ENCODE peak calls at places on chromosomes 5 and 9, in seven cellular contexts. J is GM12878, X is fibroblast of lung, T is PC-9, S is GM23338, L is neural progenitor cell, P is A673. F is an unnamed sample.

GRCh38 chr5:56200856-56201638 is 32.1 kb downstream of the ANKRD55 start:
- DNase-seq in J (peak), X (peak), T (peak), S (peak), L (peak), P (peak), F (peak)

GRCh38 chr9:96691326-96691725 is 36.2 kb upstream of the PRXL2C start:
- DNase-seq in J (no peak), X (no peak), T (no peak), S (no peak), L (no peak), P (no peak), F (no peak)

GRCh38 chr5:149049371-149049781 is 13.5 kb downstream of the SH3TC2 start:
- DNase-seq in J (no peak), X (no peak), T (no peak), S (no peak), L (no peak), P (no peak), F (no peak)

GRCh38 chr5:53331463-53331862 is 149.0 kb upstream of the FST start:
- DNase-seq in J (no peak), X (no peak), T (no peak), S (no peak), L (no peak), P (no peak), F (no peak)

GRCh38 chr5:38184627-38185026 is 73.7 kb upstream of the EGFLAM start:
- DNase-seq in J (no peak), X (no peak), T (no peak), S (no peak), L (no peak), P (no peak), F (no peak)

GRCh38 chr9:115035872-115036612 is 81.9 kb downstream of the TNC start:
- DNase-seq in J (peak), X (peak), T (no peak), S (peak), L (no peak), P (peak), F (peak)

GRCh38 chr5:61307611-61308010 is 24.4 kb upstream of the ZSWIM6 start:
- DNase-seq in J (no peak), X (no peak), T (peak), S (no peak), L (no peak), P (no peak), F (peak)

GRCh38 chr5:135072357-135073247 is 38.6 kb upstream of the PITX1 start:
- DNase-seq in J (no peak), X (no peak), T (peak), S (peak), L (peak), P (no peak), F (no peak)

GRCh38 chr9:112869917-112870316 is 20.8 kb downstream of the SLC46A2 start:
- DNase-seq in J (no peak), X (no peak), T (no peak), S (no peak), L (no peak), P (no peak), F (no peak)

GRCh38 chr5:110401881-110402280 is 324.6 kb downstream of the TMEM232 start:
- DNase-seq in J (no peak), X (peak), T (no peak), S (no peak), L (no peak), P (peak), F (no peak)

GRCh38 chr5:141668601-141669265 is 13.3 kb downstream of the ARAP3 start:
- DNase-seq in J (no peak), X (no peak), T (no peak), S (no peak), L (no peak), P (no peak), F (no peak)

GRCh38 chr9:128061305-128061704 is 5.8 kb downstream of the NAIF1 start:
- DNase-seq in J (no peak), X (no peak), T (no peak), S (no peak), L (no peak), P (no peak), F (no peak)

GRCh38 chr5:175746851-175747250 is 89.0 kb downstream of the HRH2 start:
- DNase-seq in J (no peak), X (peak), T (peak), S (peak), L (peak), P (peak), F (no peak)

GRCh38 chr5:181234116-181234454 is 9.6 kb downstream of the RACK1 start:
- DNase-seq in J (no peak), X (no peak), T (no peak), S (no peak), L (no peak), P (no peak), F (no peak)

GRCh38 chr9:16719921-16720320 is 150.5 kb downstream of the BNC2 start:
- DNase-seq in J (no peak), X (no peak), T (no peak), S (no peak), L (no peak), P (no peak), F (no peak)

GRCh38 chr9:124005372-124005771 is 6.2 kb upstream of the LHX2 start:
- DNase-seq in J (no peak), X (no peak), T (no peak), S (peak), L (peak), P (no peak), F (no peak)

GRCh38 chr5:151239237-151239861 is 13.6 kb upstream of the GM2A start:
- DNase-seq in J (no peak), X (peak), T (no peak), S (peak), L (peak), P (peak), F (no peak)

GRCh38 chr5:172768573-172769323 is 2.2 kb downstream of the DUSP1 start:
- DNase-seq in J (no peak), X (peak), T (no peak), S (no peak), L (no peak), P (no peak), F (no peak)

DNA sequence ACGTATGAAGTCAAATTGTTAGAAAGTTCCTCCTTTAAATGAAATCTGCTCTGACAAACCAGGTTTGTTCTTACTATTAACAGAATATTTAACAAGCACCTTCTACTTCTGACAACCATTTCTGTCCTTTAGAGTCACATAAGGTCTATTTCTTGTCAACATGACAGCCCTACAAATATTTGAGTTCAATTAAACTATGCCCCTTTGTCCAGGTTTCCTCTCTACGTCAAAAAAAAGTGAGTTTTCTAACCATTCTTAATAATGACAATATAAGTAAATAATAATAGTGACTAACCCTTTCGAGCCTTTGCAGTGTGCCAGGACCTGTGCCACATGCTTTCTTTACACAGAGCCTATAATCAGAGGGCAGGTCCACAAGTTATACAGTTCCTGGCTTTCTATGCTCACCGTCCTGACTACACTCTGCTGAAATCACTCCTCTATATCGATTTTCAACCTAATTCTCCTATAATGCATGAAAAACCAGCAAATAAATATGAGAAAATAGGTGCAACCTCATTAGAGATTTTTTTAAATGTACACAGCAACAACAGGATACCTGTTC is 115.0 kb downstream of the CDK5RAP2 start:
- DNase-seq in J (no peak), X (no peak), T (no peak), S (no peak), L (no peak), P (no peak), F (no peak)
- TF ChIP-seq EZH2 in J (no peak), X (no peak), T (no peak), S (no peak), L (no peak), P (no peak), F (no peak)

DNA sequence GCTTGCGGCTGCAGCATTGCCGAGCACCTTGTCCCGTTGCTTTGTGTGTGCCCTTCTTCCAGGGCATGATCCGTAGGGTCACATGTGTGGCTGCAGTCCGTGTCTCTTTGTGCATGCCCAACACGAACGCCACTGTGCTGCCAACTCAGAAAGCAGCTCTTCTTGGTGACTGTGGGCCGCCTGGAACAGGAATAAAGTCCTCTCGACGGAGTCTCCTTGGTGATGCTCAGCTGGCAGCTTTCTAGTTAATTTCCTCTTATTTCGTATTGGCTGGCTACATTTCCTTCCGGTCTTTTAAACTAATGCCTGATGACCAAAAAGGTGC is 5.8 kb downstream of the EXOC3 start:
- DNase-seq in J (no peak), X (no peak), T (no peak), S (no peak), L (no peak), P (no peak), F (no peak)
- H3K4me3 ChIP-seq in J (no peak), X (no peak), T (no peak), S (no peak), L (no peak), P (no peak), F (no peak)

GRCh38 chr5:88688242-88688959 is 194.6 kb downstream of the MEF2C start:
- DNase-seq in J (no peak), X (no peak), T (no peak), S (no peak), L (no peak), P (no peak), F (no peak)

GRCh38 chr5:88686743-88687142 is 196.2 kb downstream of the MEF2C start:
- DNase-seq in J (no peak), X (no peak), T (no peak), S (peak), L (no peak), P (no peak), F (no peak)

GRCh38 chr5:88688981-88689661 is 193.9 kb downstream of the MEF2C start:
- DNase-seq in J (no peak), X (no peak), T (no peak), S (peak), L (no peak), P (no peak), F (no peak)

GRCh38 chr5:88686077-88686541 is 196.9 kb downstream of the MEF2C start:
- DNase-seq in J (no peak), X (no peak), T (no peak), S (peak), L (no peak), P (no peak), F (no peak)

GRCh38 chr5:88687253-88687955 is 195.6 kb downstream of the MEF2C start:
- DNase-seq in J (no peak), X (no peak), T (no peak), S (peak), L (no peak), P (no peak), F (no peak)
- TF ChIP-seq EZH2 in J (no peak), X (no peak), T (no peak), S (peak), L (no peak), P (no peak), F (no peak)

GRCh38 chr9:129907196-129907595 is 71.9 kb downstream of the USP20 start:
- DNase-seq in J (no peak), X (no peak), T (no peak), S (no peak), L (no peak), P (no peak), F (no peak)

GRCh38 chr9:129904734-129905133 is 69.5 kb downstream of the USP20 start:
- DNase-seq in J (no peak), X (no peak), T (no peak), S (no peak), L (no peak), P (peak), F (no peak)

GRCh38 chr9:129910628-129911567 is 75.6 kb downstream of the USP20 start:
- DNase-seq in J (no peak), X (peak), T (peak), S (no peak), L (no peak), P (peak), F (no peak)

GRCh38 chr9:129914051-129914450 is 78.8 kb downstream of the USP20 start:
- DNase-seq in J (no peak), X (no peak), T (no peak), S (no peak), L (no peak), P (no peak), F (no peak)

DNA sequence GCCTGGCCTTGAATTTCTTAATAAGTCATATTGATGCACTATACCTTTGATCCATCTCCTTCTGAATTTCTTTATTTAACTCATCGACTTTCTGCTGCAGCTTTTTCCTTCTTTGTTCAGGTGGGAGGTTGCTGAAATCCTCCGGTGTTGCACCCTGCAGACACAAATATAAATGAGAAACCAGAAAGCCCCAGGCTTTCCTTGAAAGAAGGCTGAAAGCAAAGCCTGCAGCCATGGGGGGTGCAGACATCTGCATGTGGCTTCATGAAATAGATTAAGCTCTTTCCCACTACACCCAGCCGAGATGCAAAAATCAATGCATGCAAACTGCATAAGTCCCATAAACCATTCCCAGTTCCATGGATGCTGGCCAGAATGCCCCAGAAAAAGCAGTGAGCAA is 73.6 kb downstream of the USP20 start:
- DNase-seq in J (no peak), X (no peak), T (no peak), S (no peak), L (no peak), P (no peak), F (no peak)
- H3K4me3 ChIP-seq in J (no peak), X (no peak), T (no peak), S (no peak), L (no peak), P (no peak), F (no peak)

GRCh38 chr9:131276891-131277672 is 772 bp upstream of the FAM78A start:
- DNase-seq in J (no peak), X (no peak), T (no peak), S (no peak), L (peak), P (no peak), F (no peak)

GRCh38 chr9:131277673-131278420 is 1.5 kb upstream of the FAM78A start:
- DNase-seq in J (no peak), X (peak), T (peak), S (peak), L (peak), P (peak), F (peak)

GRCh38 chr9:131275332-131276106 is 791 bp downstream of the FAM78A start:
- DNase-seq in J (no peak), X (no peak), T (no peak), S (peak), L (peak), P (no peak), F (no peak)

GRCh38 chr9:131274674-131275331 is 1.5 kb downstream of the FAM78A start:
- DNase-seq in J (no peak), X (no peak), T (no peak), S (no peak), L (no peak), P (no peak), F (no peak)

GRCh38 chr9:131276107-131276888 is at the start of gene FAM78A:
- DNase-seq in J (no peak), X (no peak), T (no peak), S (peak), L (peak), P (no peak), F (no peak)
- TF ChIP-seq EZH2 in J (no peak), X (peak), T (no peak), S (peak), L (peak), P (no peak), F (no peak)

GRCh38 chr9:78023003-78023741 is 8.4 kb downstream of the GNAQ start:
- DNase-seq in J (no peak), X (peak), T (no peak), S (peak), L (no peak), P (peak), F (no peak)
- H3K4me3 ChIP-seq in J (no peak), X (peak), T (no peak), S (peak), L (no peak), P (peak), F (peak)

GRCh38 chr5:123086376-123087055 is 2.5 kb upstream of the PRDM6 start:
- DNase-seq in J (no peak), X (no peak), T (no peak), S (peak), L (peak), P (no peak), F (no peak)
- TF ChIP-seq EZH2 in J (no peak), X (no peak), T (no peak), S (no peak), L (peak), P (no peak), F (no peak)

F was measured in SK-N-MC.